ENCODE peak calls at places on chromosomes 1 and 21, in six cellular contexts. A, P, W, T, Y and R are unnamed samples.

GRCh38 chr1:67674260-67675011 is 10.6 kb upstream of the GADD45A start:
- DNase-seq in A (no peak), W (peak; percentile 71), P (peak; percentile 75), Y (no peak), T (peak; percentile 46), R (peak; percentile 77)

GRCh38 chr1:48462716-48463285 is 9.2 kb downstream of the SPATA6 start:
- DNase-seq in Y (no peak), P (no peak), T (no peak), A (no peak), W (no peak), R (no peak)

GRCh38 chr1:47779613-47780012 is 217.6 kb downstream of the TRABD2B start:
- DNase-seq in W (no peak), A (no peak), Y (no peak), P (no peak), T (no peak), R (no peak)

GRCh38 chr1:211536606-211537005 is 42.4 kb downstream of the SLC30A1 start:
- DNase-seq in T (no peak), A (no peak), Y (no peak), P (no peak), W (no peak), R (no peak)

GRCh38 chr21:41850085-41850484 is 29.1 kb downstream of the PRDM15 start:
- DNase-seq in T (no peak), A (no peak), P (no peak), Y (no peak), W (no peak), R (no peak)

GRCh38 chr1:67429011-67429527 is 1.1 kb downstream of the SERBP1 start:
- DNase-seq in T (peak; percentile 22), Y (peak; percentile 8), P (peak; percentile 32), A (peak; percentile 32), W (peak; percentile 61), R (peak; percentile 45)

GRCh38 chr1:235111107-235111506 is 17.5 kb downstream of the TOMM20 start:
- DNase-seq in T (no peak), W (no peak), A (no peak), Y (no peak), P (no peak), R (no peak)

GRCh38 chr1:3718764-3719163 is 33.5 kb upstream of the CCDC27 start:
- DNase-seq in P (no peak), W (no peak), Y (no peak), A (no peak), T (no peak), R (peak; percentile 73)

GRCh38 chr21:44704636-44705001 is 6.8 kb downstream of the TSPEAR start:
- DNase-seq in Y (no peak), T (no peak), A (no peak), P (peak; percentile 15), W (no peak), R (no peak)

GRCh38 chr1:117747605-117748004 is 141.8 kb downstream of the TENT5C start:
- DNase-seq in Y (no peak), P (no peak), T (no peak), A (no peak), W (no peak), R (no peak)

GRCh38 chr1:3219725-3220467 is 150.9 kb downstream of the PRDM16 start:
- DNase-seq in T (no peak), Y (no peak), A (no peak), W (no peak), P (no peak), R (no peak)

GRCh38 chr1:94514095-94514727 is 27.3 kb downstream of the F3 start:
- DNase-seq in T (peak; percentile 45), P (peak; percentile 20), W (no peak), A (peak; percentile 53), Y (peak; percentile 34), R (peak; percentile 25)

GRCh38 chr1:157961805-157962762 is 31.4 kb upstream of the KIRREL1 start:
- DNase-seq in Y (no peak), A (peak; percentile 59), T (peak; percentile 75), P (no peak), W (peak; percentile 61), R (no peak)

GRCh38 chr1:101242331-101243050 is 5.7 kb downstream of the S1PR1 start:
- DNase-seq in A (no peak), T (no peak), W (no peak), Y (no peak), P (no peak), R (no peak)

GRCh38 chr1:56462209-56462608 is 117.2 kb downstream of the PLPP3 start:
- DNase-seq in W (no peak), T (no peak), A (no peak), Y (no peak), P (no peak), R (no peak)

GRCh38 chr1:40312238-40313205 is 4.6 kb downstream of the COL9A2 start:
- DNase-seq in W (no peak), P (no peak), A (no peak), T (no peak), Y (peak; percentile 25), R (peak; percentile 72)

GRCh38 chr1:40309374-40310128 is 7.5 kb downstream of the COL9A2 start:
- DNase-seq in W (no peak), T (no peak), P (no peak), Y (no peak), A (no peak), R (no peak)

GRCh38 chr1:40310129-40310461 is 7.0 kb downstream of the COL9A2 start:
- DNase-seq in T (no peak), A (no peak), P (no peak), W (no peak), Y (no peak), R (no peak)

GRCh38 chr1:40311692-40312091 is 5.4 kb downstream of the COL9A2 start:
- DNase-seq in T (no peak), A (no peak), Y (no peak), P (no peak), W (no peak), R (no peak)

GRCh38 chr1:40310983-40311642 is 6.0 kb downstream of the COL9A2 start:
- DNase-seq in T (no peak), W (no peak), P (no peak), A (no peak), Y (no peak), R (no peak)
- TF ChIP-seq CTCF in T (no peak), W (peak; percentile 8), P (no peak), A (peak; percentile 31), Y (no peak), R (peak; percentile 52)

DNA sequence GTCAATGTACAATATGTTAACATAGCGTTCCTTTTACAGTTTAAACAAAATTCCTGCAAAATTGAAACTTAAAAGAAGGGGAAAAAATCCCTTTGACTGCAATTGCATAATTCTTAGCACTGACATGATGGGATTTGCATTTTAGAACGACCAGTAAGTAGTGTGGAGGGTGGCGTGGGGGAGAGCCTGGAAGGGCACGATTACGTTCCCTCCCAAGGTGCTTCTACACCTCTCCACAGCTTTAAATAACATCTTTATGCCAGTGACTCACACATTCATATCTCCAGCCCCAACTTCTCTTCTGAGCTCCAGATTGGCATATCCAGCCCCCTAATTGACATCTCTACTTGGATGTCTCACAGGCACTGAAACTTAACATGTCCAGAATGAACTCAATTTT is 64.3 kb downstream of the OLFML3 start:
- DNase-seq in A (no peak), Y (no peak), T (no peak), W (no peak), P (no peak), R (no peak)
- H3K9me2 ChIP-seq in A (no peaks in the 10 kb centered on the region), Y (no peaks in the 10 kb centered on the region), T (no peaks in the 10 kb centered on the region), W (no peaks in the 10 kb centered on the region), P (no peaks in the 10 kb centered on the region), R (no peaks in the 10 kb centered on the region)

DNA sequence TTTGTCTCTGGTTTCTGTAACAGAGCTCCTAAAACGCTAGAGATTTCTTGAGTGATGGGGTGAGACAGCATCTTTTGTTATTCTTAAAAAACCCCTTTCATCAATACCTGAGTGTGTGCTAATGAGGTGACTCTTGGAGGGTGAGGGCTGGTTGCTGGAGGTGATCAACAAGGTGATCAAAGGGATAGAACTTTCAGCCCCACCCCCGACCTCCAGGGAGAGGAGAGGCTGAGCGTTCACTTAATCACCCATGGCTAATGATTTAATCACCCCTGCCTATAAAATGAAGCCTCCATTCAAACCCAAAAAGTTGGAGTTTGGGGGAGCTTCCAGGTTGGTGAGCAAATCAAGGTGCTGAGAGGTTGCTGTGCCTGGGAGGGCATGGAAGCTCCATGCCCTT is 175.4 kb downstream of the SLC35F3 start:
- DNase-seq in P (no peak), W (no peak), Y (no peak), A (no peak), T (no peak), R (no peak)
- H3K4me1 ChIP-seq in P (no peaks in the 10 kb centered on the region), W (no peaks in the 10 kb centered on the region), Y (no peaks in the 10 kb centered on the region), A (no peaks in the 10 kb centered on the region), T (no peaks in the 10 kb centered on the region), R (no peaks in the 10 kb centered on the region)

GRCh38 chr1:40161888-40162397 is 756 bp downstream of the RLF start:
- DNase-seq in Y (no peak), T (no peak), W (no peak), P (peak; percentile 17), A (no peak), R (no peak)
- TF ChIP-seq CTCF in Y (no peak), T (no peak), W (no peak), P (peak; percentile 20), A (peak; percentile 29), R (peak; percentile 23)

DNA sequence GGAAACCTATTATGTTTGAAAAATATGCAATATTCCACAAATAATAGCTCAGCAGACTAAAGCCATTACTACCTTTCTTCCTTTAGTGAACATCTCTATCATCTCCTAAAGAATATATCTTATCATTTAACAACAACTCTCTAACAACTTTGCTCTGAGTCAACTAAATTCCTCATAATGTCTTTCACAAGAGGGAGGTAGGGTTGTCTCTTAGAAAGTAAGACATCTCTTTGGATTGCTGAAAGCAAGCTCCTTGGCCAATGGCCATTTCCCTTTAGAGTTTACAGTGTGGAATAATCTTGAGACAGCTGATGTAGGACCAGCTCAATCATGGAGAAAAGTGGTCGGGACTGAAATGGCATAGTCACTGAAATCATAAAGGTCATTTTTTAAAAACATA is 91.3 kb downstream of the SLC44A5 start:
- DNase-seq in A (no peak), W (no peak), T (no peak), P (no peak), Y (no peak), R (no peak)
- H3K9me2 ChIP-seq in A (no peaks in the 10 kb centered on the region), W (no peaks in the 10 kb centered on the region), T (no peaks in the 10 kb centered on the region), P (no peaks in the 10 kb centered on the region), Y (no peaks in the 10 kb centered on the region), R (no peaks in the 10 kb centered on the region)

GRCh38 chr1:156505679-156506298 is 5.2 kb upstream of the MEF2D start:
- DNase-seq in A (no peak), P (no peak), Y (no peak), W (no peak), T (no peak), R (no peak)
- H3K4me1 ChIP-seq in A (peaks cover 49% of the 10 kb centered on the region), P (peaks cover 39% of the 10 kb centered on the region), Y (peaks cover 43% of the 10 kb centered on the region), W (peaks cover 52% of the 10 kb centered on the region), T (peaks cover 36% of the 10 kb centered on the region), R (peaks cover 70% of the 10 kb centered on the region)

GRCh38 chr1:5639323-5639722 is 352.9 kb downstream of the NPHP4 start:
- DNase-seq in P (no peak), W (no peak), T (no peak), Y (no peak), A (no peak), R (no peak)
- TF ChIP-seq CTCF in P (no peak), W (no peak), T (no peak), Y (no peak), A (no peak), R (no peak)

DNA sequence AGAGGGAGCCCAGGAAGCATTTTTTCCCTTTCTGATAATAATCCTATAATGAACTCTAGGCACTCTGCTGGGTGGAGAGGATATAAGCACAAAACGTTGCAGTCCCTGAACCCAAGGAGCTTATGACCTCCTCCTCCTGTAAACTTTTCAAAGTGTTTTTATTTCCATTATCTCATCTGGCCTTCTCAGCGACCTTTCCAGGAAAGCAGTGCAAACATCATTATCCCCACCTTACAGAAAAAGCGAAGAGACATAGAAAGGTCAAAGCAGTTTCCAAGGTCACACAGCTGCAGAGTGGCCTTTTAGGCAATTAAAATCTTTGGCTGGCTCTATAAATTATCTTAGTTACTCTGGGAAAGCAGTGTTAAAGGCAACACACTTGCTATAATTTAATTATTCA is 63.8 kb downstream of the OLFML3 start:
- DNase-seq in A (no peak), Y (no peak), P (no peak), T (no peak), W (no peak), R (no peak)
- H3K9me2 ChIP-seq in A (no peaks in the 10 kb centered on the region), Y (no peaks in the 10 kb centered on the region), P (no peaks in the 10 kb centered on the region), T (no peaks in the 10 kb centered on the region), W (no peaks in the 10 kb centered on the region), R (no peaks in the 10 kb centered on the region)